ENCODE peak calls at places on chromosomes 13 and 19, in five cellular contexts. C is astrocyte, M is GM12878, F is mesenchymal stem cell, B is HepG2. J is an unnamed sample.

GRCh38 chr13:114090476-114090875 is 41.9 kb downstream of the RASA3 start:
- DNase-seq in C (no peak), M (no peak), F (no peak), B (no peak), J (no peak)

GRCh38 chr13:92221916-92222315 is 823.5 kb downstream of the GPC5 start:
- DNase-seq in C (no peak), M (no peak), F (no peak), B (no peak), J (no peak)

GRCh38 chr13:51539887-51540286 is 44.4 kb upstream of the WDFY2 start:
- DNase-seq in C (no peak), M (no peak), F (peak; percentile 45), B (no peak), J (peak; percentile 80)

GRCh38 chr19:2744113-2744512 is 4.3 kb upstream of the SLC39A3 start:
- DNase-seq in C (no peak), M (no peak), F (no peak), B (no peak), J (no peak)

GRCh38 chr13:36377822-36378480 is 31.8 kb upstream of the SPART start:
- DNase-seq in C (peak; percentile 76), M (no peak), F (no peak), B (no peak), J (peak; percentile 64)

GRCh38 chr13:95535243-95535642 is 17.3 kb upstream of the CLDN10 start:
- DNase-seq in C (peak; percentile 89), M (no peak), F (peak; percentile 26), B (peak; percentile 84), J (peak; percentile 31)

GRCh38 chr13:41007359-41008118 is 11.6 kb downstream of the ELF1 start:
- DNase-seq in C (no peak), M (no peak), F (no peak), B (peak; percentile 48), J (peak; percentile 47)

GRCh38 chr13:112974125-112974524 is 5.1 kb downstream of the MCF2L start:
- DNase-seq in C (no peak), M (no peak), F (no peak), B (no peak), J (no peak)

GRCh38 chr19:32928806-32929205 is 43.0 kb downstream of the CEP89 start:
- DNase-seq in C (no peak), M (no peak), F (peak; percentile 52), B (peak; percentile 35), J (no peak)

GRCh38 chr13:27133889-27134288 is 37.7 kb downstream of the USP12 start:
- DNase-seq in C (no peak), M (no peak), F (no peak), B (no peak), J (no peak)

GRCh38 chr13:27006519-27007161 is 165.0 kb downstream of the USP12 start:
- DNase-seq in C (no peak), M (no peak), F (peak; percentile 60), B (no peak), J (peak; percentile 52)

GRCh38 chr13:94435604-94436226 is 43.8 kb downstream of the DCT start:
- DNase-seq in C (peak; percentile 33), M (no peak), F (peak; percentile 59), B (peak; percentile 27), J (peak; percentile 85)

GRCh38 chr13:28329395-28330158 is 165.4 kb downstream of the FLT1 start:
- DNase-seq in C (peak; percentile 86), M (no peak), F (peak; percentile 91), B (no peak), J (peak; percentile 96)

GRCh38 chr19:29503785-29504184 is 22.0 kb upstream of the VSTM2B start:
- DNase-seq in C (no peak), M (no peak), F (no peak), B (no peak), J (no peak)

GRCh38 chr19:6791237-6791636 is 18.7 kb downstream of the VAV1 start:
- DNase-seq in C (no peak), M (no peak), F (no peak), B (no peak), J (no peak)

GRCh38 chr13:44331912-44332840 is 41.4 kb upstream of the SERP2 start:
- DNase-seq in C (peak; percentile 95), M (no peak), F (peak; percentile 85), B (no peak), J (peak; percentile 83)

GRCh38 chr13:110713981-110714797 is 689 bp downstream of the ING1 start:
- DNase-seq in C (no peak), M (no peak), F (peak; percentile 55), B (peak; percentile 28), J (peak; percentile 71)

GRCh38 chr13:41398494-41399190 is 58.7 kb upstream of the RGCC start:
- DNase-seq in C (no peak), M (no peak), F (no peak), B (no peak), J (no peak)

GRCh38 chr19:37872383-37872782 is 34.0 kb downstream of the WDR87 start:
- DNase-seq in C (peak; percentile 22), M (no peak), F (no peak), B (no peak), J (peak; percentile 11)

GRCh38 chr13:34546841-34547240 is 395.2 kb upstream of the NBEA start:
- DNase-seq in C (no peak), M (no peak), F (no peak), B (no peak), J (no peak)

DNA sequence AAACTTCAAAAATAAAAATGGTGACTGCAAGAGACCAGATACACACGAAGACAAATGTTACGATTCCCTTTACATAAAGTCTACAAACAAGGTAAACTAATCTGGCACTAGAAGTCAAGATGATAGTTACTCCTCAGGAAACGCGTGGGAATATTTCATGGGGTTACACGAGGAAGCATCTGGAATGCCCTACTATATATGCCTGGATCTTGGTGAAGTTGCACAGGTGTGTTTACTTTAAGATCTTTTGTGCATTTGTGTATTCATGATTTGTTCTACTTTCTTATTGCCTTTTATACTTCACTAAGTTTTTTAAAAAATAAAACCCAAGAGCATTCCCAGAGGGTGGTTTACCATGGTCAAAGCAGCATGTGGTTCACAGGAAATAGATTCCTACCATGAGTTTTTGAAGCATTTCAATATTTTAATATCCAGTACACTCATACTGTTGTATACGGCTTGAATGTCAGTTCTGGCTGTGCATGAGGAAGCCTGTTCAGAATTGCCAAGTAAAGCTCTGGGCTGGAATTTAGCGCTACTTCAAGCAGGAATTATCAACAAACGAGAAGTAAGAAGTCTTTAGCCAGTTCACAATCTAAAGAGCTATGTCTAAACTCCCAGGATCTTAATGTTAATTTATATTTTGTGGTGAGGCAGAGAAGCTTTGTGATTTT is 239.8 kb upstream of the KLHL1 start:
- DNase-seq in C (no peak), M (no peak), F (no peak), B (no peak), J (no peak)
- H3K4me3 ChIP-seq in C (no peak overlapping the region), M (no peak overlapping the region), F (no peak overlapping the region), B (no peak overlapping the region), J (no peak overlapping the region)

GRCh38 chr13:46577656-46578589 is 25.0 kb downstream of the LRCH1 start:
- DNase-seq in C (peak; percentile 35), M (no peak), F (peak; percentile 33), B (no peak), J (no peak)
- H3K9ac ChIP-seq in C (no peak overlapping the region), M (peak overlapping the region; percentile 31), F (no peak overlapping the region), B (no peak overlapping the region), J (no peak overlapping the region)

GRCh38 chr13:33541962-33542308 is 256.4 kb upstream of the STARD13 start:
- DNase-seq in C (no peak), M (no peak), F (no peak), B (no peak), J (no peak)
- H3K36me3 ChIP-seq in C (no peaks in the 10 kb centered on the region), M (no peaks in the 10 kb centered on the region), F (no peaks in the 10 kb centered on the region), B (no peaks in the 10 kb centered on the region), J (no peaks in the 10 kb centered on the region)

GRCh38 chr19:46303702-46304397 is 7.0 kb downstream of the HIF3A start:
- DNase-seq in C (no peak), M (no peak), F (peak; percentile 38), B (no peak), J (peak; percentile 37)
- H3K4me3 ChIP-seq in C (no peak overlapping the region), M (no peak overlapping the region), F (peak overlapping the region; percentile 1), B (no peak overlapping the region), J (no peak overlapping the region)

GRCh38 chr19:4501691-4502090 is 16.6 kb downstream of the PLIN4 start:
- DNase-seq in C (no peak), M (no peak), F (no peak), B (no peak), J (no peak)
- H3K9ac ChIP-seq in C (no peak overlapping the region), M (no peak overlapping the region), F (no peak overlapping the region), B (no peak overlapping the region), J (no peak overlapping the region)

DNA sequence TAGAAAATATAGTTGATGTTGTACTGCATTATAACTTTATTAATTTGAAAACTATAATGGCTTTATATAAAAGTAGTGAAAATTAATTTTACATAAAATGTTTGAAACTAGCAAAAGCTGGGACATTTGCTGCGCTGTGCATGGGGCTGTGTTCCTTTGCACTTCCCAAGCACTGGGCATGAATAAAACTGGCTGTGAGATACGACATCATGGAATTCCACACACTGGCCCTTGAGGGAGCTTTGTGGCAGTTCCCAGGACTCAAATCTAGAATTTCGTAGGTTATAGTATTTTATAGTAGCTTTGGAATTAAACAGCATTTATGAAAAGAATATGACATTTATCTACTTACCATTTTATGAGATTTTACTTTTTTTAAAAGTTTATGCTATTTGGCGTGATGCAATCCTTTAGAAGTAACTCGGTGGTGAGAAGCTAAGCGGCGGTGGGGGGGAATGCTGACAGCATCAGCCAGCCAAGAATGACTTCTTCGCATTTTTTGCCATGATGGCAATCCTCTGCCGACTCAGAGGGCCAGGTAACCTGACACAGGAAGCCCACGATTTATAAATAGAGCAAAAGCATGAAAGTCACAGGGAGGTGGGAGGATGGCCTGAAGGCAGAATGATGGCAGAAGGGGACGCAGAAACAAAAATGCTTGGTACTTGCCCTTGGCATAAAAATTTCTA is 553.5 kb downstream of the MYO16 start:
- DNase-seq in C (peak; percentile 34), M (no peak), F (no peak), B (no peak), J (no peak)
- H3K36me3 ChIP-seq in C (no peaks in the 10 kb centered on the region), M (no peaks in the 10 kb centered on the region), F (no peaks in the 10 kb centered on the region), B (no peaks in the 10 kb centered on the region), J (no peaks in the 10 kb centered on the region)

GRCh38 chr19:57583521-57584416 is at the start of gene ZIK1:
- DNase-seq in C (peak; percentile 87), M (peak; percentile 61), F (peak; percentile 93), B (peak; percentile 83), J (peak; percentile 96)

GRCh38 chr19:57587529-57587928 is 3.6 kb downstream of the ZIK1 start:
- DNase-seq in C (peak; percentile 79), M (no peak), F (no peak), B (no peak), J (peak; percentile 24)

GRCh38 chr19:57578487-57579205 is at the start of gene ZNF416:
- DNase-seq in C (peak; percentile 96), M (peak; percentile 97), F (peak; percentile 98), B (peak; percentile 97), J (peak; percentile 100)

GRCh38 chr19:57583104-57583520 is 833 bp upstream of the ZIK1 start:
- DNase-seq in C (no peak), M (no peak), F (no peak), B (no peak), J (no peak)
- H3K4me3 ChIP-seq in C (peak overlapping the region; percentile 73), M (peak overlapping the region; percentile 77), F (no peak overlapping the region), B (no peak overlapping the region), J (peak overlapping the region; percentile 89)

GRCh38 chr19:17327654-17328516 is 6.8 kb downstream of the ANO8 start:
- DNase-seq in C (no peak), M (no peak), F (peak; percentile 87), B (peak; percentile 13), J (peak; percentile 20)
- H3K9ac ChIP-seq in C (no peak overlapping the region), M (no peak overlapping the region), F (no peak overlapping the region), B (no peak overlapping the region), J (no peak overlapping the region)

GRCh38 chr19:8460516-8461298 is 15.9 kb downstream of the HNRNPM start:
- DNase-seq in C (no peak), M (no peak), F (no peak), B (no peak), J (peak; percentile 18)
- H3K36me3 ChIP-seq in C (peaks cover 34% of the 10 kb centered on the region), M (peaks cover 60% of the 10 kb centered on the region), F (peaks cover 64% of the 10 kb centered on the region), B (peaks cover 79% of the 10 kb centered on the region), J (peaks cover 45% of the 10 kb centered on the region)